ENCODE peak calls at places on chromosomes 2 and 18, in four cellular contexts. D is K562, S is HepG2, L is GM12878. R is an unnamed sample.

GRCh38 chr2:3523551-3524041 is 4.3 kb upstream of the ADI1 start:
- DNase-seq in D (no peak), S (peak), L (no peak), R (no peak)

GRCh38 chr2:238847841-238848565 is at the start of gene TWIST2:
- DNase-seq in D (no peak), S (no peak), L (no peak), R (peak)

GRCh38 chr18:26656944-26657536 is 108.7 kb upstream of the KCTD1 start:
- DNase-seq in D (no peak), S (peak), L (no peak), R (peak)

GRCh38 chr2:3195865-3196504 is 181.6 kb downstream of the EIPR1 start:
- DNase-seq in D (no peak), S (no peak), L (no peak), R (no peak)

GRCh38 chr18:8364385-8364784 is 244.9 kb upstream of the RAB12 start:
- DNase-seq in D (no peak), S (no peak), L (no peak), R (no peak)

GRCh38 chr2:232322560-232323327 is 55.8 kb upstream of the ALPP start:
- DNase-seq in D (no peak), S (no peak), L (no peak), R (no peak)

GRCh38 chr2:20231632-20232031 is 6.7 kb upstream of the SDC1 start:
- DNase-seq in D (no peak), S (peak), L (no peak), R (peak)

GRCh38 chr2:219643788-219644398 is 16.5 kb downstream of the SLC4A3 start:
- DNase-seq in D (no peak), S (no peak), L (no peak), R (peak)

GRCh38 chr18:43855376-43855775 is 578.1 kb upstream of the SYT4 start:
- DNase-seq in D (no peak), S (no peak), L (no peak), R (no peak)

GRCh38 chr2:100470898-100471514 is 724 bp downstream of the NMS start:
- DNase-seq in D (peak), S (peak), L (no peak), R (peak)

GRCh38 chr2:70641263-70641784 is 87.7 kb upstream of the TGFA start:
- DNase-seq in D (no peak), S (no peak), L (no peak), R (no peak)

GRCh38 chr2:102070058-102070642 is 72.4 kb upstream of the IL1R1 start:
- DNase-seq in D (no peak), S (peak), L (no peak), R (no peak)

GRCh38 chr2:224023188-224023587 is 15.9 kb downstream of the SERPINE2 start:
- DNase-seq in D (no peak), S (peak), L (no peak), R (no peak)

GRCh38 chr2:53562407-53562806 is 205.2 kb upstream of the CHAC2 start:
- DNase-seq in D (no peak), S (no peak), L (no peak), R (no peak)

GRCh38 chr2:225814554-225814953 is 415.0 kb downstream of the NYAP2 start:
- DNase-seq in D (no peak), S (no peak), L (no peak), R (no peak)

GRCh38 chr2:56714400-56714799 is 530.6 kb downstream of the CCDC85A start:
- DNase-seq in D (no peak), S (no peak), L (no peak), R (no peak)

GRCh38 chr18:36131692-36132483 is 2.2 kb downstream of the ELP2 start:
- DNase-seq in D (no peak), S (no peak), L (no peak), R (no peak)

GRCh38 chr2:127986548-127987079 is 41.2 kb downstream of the SAP130 start:
- DNase-seq in D (no peak), S (no peak), L (no peak), R (no peak)

GRCh38 chr2:39593439-39594393 is 72.0 kb upstream of the TMEM178A start:
- DNase-seq in D (no peak), S (peak), L (no peak), R (peak)

GRCh38 chr2:98253461-98254073 is 92.7 kb upstream of the CNGA3 start:
- DNase-seq in D (no peak), S (no peak), L (no peak), R (no peak)

GRCh38 chr2:237129625-237130263 is 44.1 kb downstream of the COPS8 start:
- DNase-seq in D (no peak), S (no peak), L (no peak), R (no peak)

GRCh38 chr18:33581816-33582215 is 3.8 kb downstream of the ASXL3 start:
- DNase-seq in D (no peak), S (no peak), L (no peak), R (no peak)

GRCh38 chr2:105287692-105288091 is 41.8 kb downstream of the TGFBRAP1 start:
- DNase-seq in D (peak), S (peak), L (peak), R (peak)
- TF ChIP-seq CBFB in D (no peak), S (no peak), L (no peak), R (no peak)

DNA sequence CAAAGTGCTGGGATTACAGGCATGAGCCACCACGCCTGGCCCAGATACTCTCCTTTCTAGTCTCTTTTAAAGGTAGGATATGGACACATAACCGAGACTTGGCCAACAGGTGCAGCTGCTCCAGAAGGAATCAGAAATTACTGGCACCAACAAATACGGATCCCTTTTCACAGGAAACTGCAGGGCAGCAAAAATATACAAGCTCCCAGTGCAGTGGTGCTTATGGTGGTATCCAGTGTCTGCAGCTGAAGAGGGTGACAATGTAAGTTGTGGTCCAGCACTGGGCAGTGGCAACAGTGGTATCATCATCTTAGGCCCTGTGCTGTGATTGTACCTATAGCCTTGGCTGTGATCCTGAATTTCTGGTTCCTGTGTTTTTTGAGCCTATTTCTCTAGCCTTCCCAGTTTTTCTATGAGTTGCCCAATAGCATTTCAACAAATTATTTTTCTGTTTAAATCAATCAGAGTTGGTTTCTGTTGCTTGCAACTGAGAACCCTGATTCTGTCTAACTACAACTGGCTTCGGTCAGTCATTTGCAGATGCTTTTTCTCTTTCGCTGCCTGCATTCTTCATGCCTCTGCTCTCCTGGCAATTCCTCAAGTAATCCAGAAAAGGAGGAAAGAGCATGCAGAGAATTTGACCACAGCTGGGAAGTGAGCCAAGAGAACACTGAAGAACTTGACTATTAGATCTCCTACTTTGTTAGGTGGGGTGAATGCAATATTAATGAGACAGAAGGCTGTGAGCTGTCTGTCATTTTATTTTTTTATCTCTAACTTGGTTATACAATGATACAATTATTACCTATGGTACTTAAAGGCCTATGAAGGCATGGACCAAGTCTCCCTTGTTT is 30.8 kb upstream of the EML4 start:
- DNase-seq in D (no peak), S (no peak), L (no peak), R (no peak)
- TF ChIP-seq CBFB in D (no peak), S (no peak), L (no peak), R (no peak)

GRCh38 chr2:16012626-16013501 is 72.5 kb downstream of the MYCN start:
- DNase-seq in D (no peak), S (no peak), L (no peak), R (peak)
- TF ChIP-seq CBFB in D (no peak), S (no peak), L (no peak), R (no peak)

GRCh38 chr18:61503688-61504087 is 170.5 kb downstream of the CDH20 start:
- DNase-seq in D (no peak), S (no peak), L (no peak), R (no peak)

GRCh38 chr18:61502472-61502871 is 169.2 kb downstream of the CDH20 start:
- DNase-seq in D (peak), S (peak), L (peak), R (peak)
- TF ChIP-seq CBFB in D (no peak), S (no peak), L (no peak), R (no peak)

GRCh38 chr2:117401582-117401981 is 412.9 kb upstream of the DDX18 start:
- DNase-seq in D (no peak), S (no peak), L (no peak), R (no peak)

GRCh38 chr2:117396161-117396560 is 418.3 kb upstream of the DDX18 start:
- DNase-seq in D (no peak), S (no peak), L (no peak), R (no peak)
- TF ChIP-seq CBFB in D (no peak), S (no peak), L (no peak), R (no peak)

DNA sequence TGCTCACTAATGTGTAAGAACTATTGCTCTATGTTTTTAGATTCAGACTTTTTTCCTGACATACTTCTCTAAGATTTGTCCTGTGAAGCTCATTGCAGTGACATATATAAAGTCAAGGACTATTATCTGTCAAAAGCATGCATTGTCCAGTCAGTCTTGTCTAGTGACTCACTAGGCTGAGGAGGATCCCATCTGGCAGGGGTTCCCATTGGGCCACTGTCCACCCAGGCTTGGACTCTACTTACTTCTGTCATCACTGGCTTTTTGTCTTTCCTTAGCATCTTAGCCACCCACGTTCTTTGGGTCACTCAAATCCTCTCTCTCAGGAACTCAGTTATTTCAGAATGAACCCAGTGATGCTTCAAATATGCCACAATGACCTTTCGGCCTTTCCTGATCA is 132.6 kb upstream of the NABP1 start:
- DNase-seq in D (no peak), S (no peak), L (no peak), R (no peak)
- TF ChIP-seq CBFB in D (no peak), S (no peak), L (no peak), R (no peak)

GRCh38 chr2:174836345-174836999 is 72.2 kb upstream of the CHRNA1 start:
- DNase-seq in D (no peak), S (no peak), L (no peak), R (no peak)
- TF ChIP-seq CBFB in D (no peak), S (no peak), L (no peak), R (no peak)

R was measured in WTC11.